ENCODE peak calls at places on chromosomes 5 and 9, in ten cellular contexts. W is tibial artery; O is activated CD8-positive, alpha-beta T cell treated with anti-CD3 and anti-CD28 coated beads for 36 hours; D is CD8-positive, alpha-beta T cell; Y is right lobe of liver; E is H9; N is psoas muscle; I is NB4; C is GM12865; F is IMR-90. A is an unnamed sample.
A peak's percentile ranks its signal among the peaks of the same experiment; 100 is the strongest.

GRCh38 chr5:76143884-76144283 is 60.7 kb downstream of the SV2C start:
- DNase-seq in I (no peak), O (no peak), N (no peak), W (no peak), D (no peak), F (no peak), Y (no peak), C (no peak), E (no peak), A (no peak)

GRCh38 chr5:178996156-178996555 is 1.0 kb upstream of the GRM6 start:
- DNase-seq in N (no peak), W (no peak), O (no peak), Y (no peak), I (no peak), E (no peak), D (no peak), C (no peak), F (no peak), A (no peak)

GRCh38 chr9:16871358-16872151 is 1.1 kb upstream of the BNC2 start:
- DNase-seq in E (peak; percentile 47), D (no peak), I (peak; percentile 93), O (peak; percentile 30), F (peak; percentile 88), Y (peak; percentile 57), C (peak; percentile 3), W (peak; percentile 81), N (peak; percentile 63), A (peak; percentile 72)

GRCh38 chr5:135745897-135746500 is 88.5 kb upstream of the SLC25A48 start:
- DNase-seq in Y (no peak), I (no peak), C (no peak), O (no peak), W (no peak), E (peak; percentile 60), F (no peak), D (no peak), N (no peak), A (no peak)

GRCh38 chr9:110048976-110049698 is 158.8 kb downstream of the C9orf152 start:
- DNase-seq in W (peak; percentile 73), C (peak; percentile 24), F (no peak), O (peak; percentile 9), I (peak; percentile 54), D (no peak), N (peak; percentile 19), Y (peak; percentile 31), E (peak; percentile 41), A (peak; percentile 70)

GRCh38 chr9:127977877-127978647 is 2.7 kb downstream of the EEIG1 start:
- DNase-seq in C (peak; percentile 34), Y (no peak), I (peak; percentile 38), W (peak; percentile 87), N (peak; percentile 63), D (no peak), E (no peak), F (peak; percentile 80), O (no peak), A (no peak)

GRCh38 chr5:170522211-170523128 is 18.6 kb downstream of the KCNIP1 start:
- DNase-seq in C (no peak), Y (no peak), F (no peak), D (no peak), N (no peak), W (no peak), E (no peak), O (no peak), I (no peak), A (no peak)

GRCh38 chr5:178605788-178606187 is 15.6 kb upstream of the COL23A1 start:
- DNase-seq in E (no peak), I (no peak), W (no peak), F (no peak), D (no peak), C (no peak), Y (no peak), N (no peak), O (no peak), A (no peak)

GRCh38 chr9:95437559-95437958 is 79.2 kb downstream of the PTCH1 start:
- DNase-seq in Y (no peak), C (no peak), I (no peak), O (no peak), E (no peak), F (no peak), W (no peak), D (no peak), N (no peak), A (no peak)

GRCh38 chr5:152811985-152812384 is 406.9 kb upstream of the NMUR2 start:
- DNase-seq in Y (no peak), D (no peak), N (no peak), F (no peak), C (peak; percentile 21), W (no peak), E (peak; percentile 87), I (no peak), O (no peak), A (no peak)

GRCh38 chr5:38541174-38541724 is 15.2 kb downstream of the LIFR start:
- DNase-seq in Y (no peak), N (no peak), F (peak; percentile 24), C (no peak), E (no peak), O (no peak), D (no peak), W (no peak), I (no peak), A (no peak)

GRCh38 chr9:2180171-2180570 is 165.0 kb downstream of the SMARCA2 start:
- DNase-seq in N (no peak), Y (no peak), O (no peak), D (no peak), E (no peak), W (no peak), F (no peak), C (no peak), I (no peak), A (no peak)

GRCh38 chr9:2178034-2178734 is 163.0 kb downstream of the SMARCA2 start:
- DNase-seq in W (no peak), D (no peak), I (no peak), O (no peak), C (no peak), Y (no peak), E (no peak), F (no peak), N (no peak), A (no peak)

GRCh38 chr9:2181794-2182193 is 166.6 kb downstream of the SMARCA2 start:
- DNase-seq in I (peak; percentile 56), E (peak; percentile 75), W (no peak), O (peak; percentile 30), D (no peak), C (no peak), Y (no peak), F (peak; percentile 7), N (peak; percentile 27), A (no peak)

GRCh38 chr9:2180704-2181103 is 165.6 kb downstream of the SMARCA2 start:
- DNase-seq in D (no peak), Y (no peak), W (no peak), N (no peak), F (peak; percentile 27), I (no peak), O (no peak), E (no peak), C (no peak), A (no peak)

GRCh38 chr9:2179557-2179956 is 164.4 kb downstream of the SMARCA2 start:
- DNase-seq in C (no peak), D (no peak), W (no peak), F (no peak), Y (no peak), N (no peak), O (no peak), I (no peak), E (no peak), A (no peak)
- TF ChIP-seq CTCF in C (peak; percentile 3), D (no peak), W (no peak), F (no peak), Y (no peak), N (no peak), O (peak; percentile 18), I (peak; percentile 16), E (no peak), A (no peak)

DNA sequence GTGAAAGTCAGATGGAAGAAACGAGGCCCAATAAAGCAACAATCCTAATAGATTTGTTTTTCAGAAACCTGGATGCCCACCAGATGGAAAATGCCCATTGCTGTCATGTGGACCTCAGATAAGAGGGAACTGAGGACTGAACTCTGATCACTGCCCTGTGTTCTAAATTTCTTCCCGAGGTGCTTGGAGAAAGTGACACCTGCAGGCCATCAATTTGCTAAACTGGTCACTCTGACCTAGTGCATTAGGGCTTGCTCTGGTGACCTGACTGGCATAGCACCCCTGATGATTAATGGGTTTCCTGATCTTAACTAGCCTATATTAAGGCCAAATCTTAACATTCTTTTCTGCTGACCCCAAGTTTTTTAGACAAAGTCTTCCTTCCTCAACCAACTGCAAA is 32.4 kb upstream of the VDAC1 start:
- DNase-seq in O (no peak), E (no peak), C (no peak), I (no peak), W (no peak), Y (no peak), F (no peak), N (no peak), D (no peak), A (no peak)
- TF ChIP-seq CTCF in O (no peak), E (no peak), C (no peak), I (no peak), W (no peak), Y (peak; percentile 19), F (no peak), N (no peak), D (no peak), A (no peak)

GRCh38 chr5:109725135-109725534 is 35.4 kb downstream of the MAN2A1 start:
- DNase-seq in N (no peak), W (no peak), F (no peak), D (no peak), O (no peak), I (no peak), E (no peak), Y (no peak), C (no peak), A (no peak)
- TF ChIP-seq CTCF in N (no peak), W (no peak), F (no peak), D (no peak), O (no peak), I (no peak), E (no peak), Y (no peak), C (no peak), A (no peak)

GRCh38 chr5:114358329-114358728 is 3.5 kb upstream of the KCNN2 start:
- DNase-seq in I (no peak), E (no peak), W (no peak), D (no peak), O (no peak), Y (no peak), N (no peak), F (peak; percentile 24), C (no peak), A (no peak)
- TF ChIP-seq CTCF in I (no peak), E (peak; percentile 53), W (no peak), D (no peak), O (no peak), Y (peak; percentile 22), N (no peak), F (peak; percentile 55), C (no peak), A (peak; percentile 58)

DNA sequence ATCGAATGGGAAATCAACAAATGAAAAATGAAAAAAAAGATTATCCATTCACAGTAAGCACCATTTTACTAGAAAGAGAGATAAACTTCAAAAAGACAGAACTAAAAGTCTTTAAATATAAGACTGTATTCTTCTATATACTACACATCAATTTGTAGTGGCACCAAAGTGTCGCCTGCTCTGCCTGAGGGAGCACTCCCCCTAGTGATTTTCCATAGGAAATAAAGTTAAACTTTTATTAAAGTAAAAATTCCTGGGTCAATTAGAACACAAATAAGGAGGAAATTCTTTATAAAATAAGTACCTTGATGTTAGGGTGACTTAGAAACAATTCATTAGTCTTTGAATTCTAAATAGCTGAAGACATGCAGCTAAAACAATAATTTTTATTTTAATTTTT is 9.7 kb downstream of the RAD1 start:
- DNase-seq in N (no peak), O (no peak), Y (no peak), F (no peak), E (no peak), D (no peak), W (no peak), I (no peak), C (no peak), A (no peak)
- TF ChIP-seq CTCF in N (no peak), O (no peak), Y (peak; percentile 45), F (peak; percentile 45), E (peak; percentile 69), D (no peak), W (no peak), I (peak; percentile 37), C (no peak), A (peak; percentile 66)

A was measured in type B pancreatic cell.